ENCODE peak calls at places on chromosomes 6 and 20, in nine cellular contexts. Z is testis, U is H9, L is B cell, X is Caco-2, A is body of pancreas, H is esophagus squamous epithelium, V is AG09319, O is CD14-positive monocyte. F is an unnamed sample.
A peak's percentile ranks its signal among the peaks of the same experiment; 100 is the strongest.

GRCh38 chr20:22217712-22218352 is 366.5 kb downstream of the FOXA2 start:
- DNase-seq in Z (no peak), U (no peak), L (no peak), X (no peak), A (no peak), H (no peak), V (no peak), O (no peak), F (no peak)

GRCh38 chr6:168563656-168564055 is 122.7 kb downstream of the SMOC2 start:
- DNase-seq in Z (no peak), U (peak; percentile 76), L (no peak), X (no peak), A (no peak), H (no peak), V (no peak), O (no peak), F (no peak)

GRCh38 chr6:149439626-149440025 is 39.6 kb downstream of the SUMO4 start:
- DNase-seq in Z (no peak), U (no peak), L (no peak), X (no peak), A (no peak), H (no peak), V (no peak), O (no peak), F (no peak)

GRCh38 chr20:36404435-36404978 is 98.4 kb downstream of the DLGAP4 start:
- DNase-seq in Z (no peak), U (no peak), L (no peak), X (no peak), A (no peak), H (no peak), V (no peak), O (no peak), F (no peak)

GRCh38 chr20:32019156-32019510 is 8.9 kb downstream of the CCM2L start:
- DNase-seq in Z (no peak), U (peak; percentile 84), L (no peak), X (peak; percentile 86), A (no peak), H (no peak), V (no peak), O (no peak), F (no peak)

GRCh38 chr6:28683945-28684538 is 158.4 kb downstream of the GPX5 start:
- DNase-seq in Z (peak; percentile 70), U (peak; percentile 32), L (no peak), X (peak; percentile 65), A (peak; percentile 12), H (no peak), V (peak; percentile 5), O (no peak), F (peak; percentile 29)

GRCh38 chr6:161261325-161261724 is 12.5 kb downstream of the AGPAT4 start:
- DNase-seq in Z (no peak), U (no peak), L (no peak), X (no peak), A (no peak), H (no peak), V (no peak), O (no peak), F (no peak)

GRCh38 chr6:1242439-1242838 is 69.5 kb upstream of the FOXQ1 start:
- DNase-seq in Z (no peak), U (no peak), L (no peak), X (no peak), A (no peak), H (no peak), V (no peak), O (no peak), F (no peak)

GRCh38 chr6:100062621-100063020 is 68.6 kb upstream of the MCHR2 start:
- DNase-seq in Z (no peak), U (no peak), L (no peak), X (no peak), A (no peak), H (no peak), V (no peak), O (no peak), F (no peak)

GRCh38 chr20:41228858-41229257 is 88.7 kb downstream of the ZHX3 start:
- DNase-seq in Z (no peak), U (no peak), L (no peak), X (no peak), A (no peak), H (no peak), V (no peak), O (no peak), F (no peak)

GRCh38 chr6:118825661-118826060 is 68.3 kb upstream of the ASF1A start:
- DNase-seq in Z (no peak), U (no peak), L (no peak), X (no peak), A (no peak), H (no peak), V (no peak), O (no peak), F (no peak)

GRCh38 chr6:21398741-21399140 is 194.8 kb upstream of the SOX4 start:
- DNase-seq in Z (no peak), U (no peak), L (no peak), X (no peak), A (no peak), H (no peak), V (no peak), O (no peak), F (no peak)

GRCh38 chr20:21323640-21324039 is 20.5 kb downstream of the XRN2 start:
- DNase-seq in Z (no peak), U (no peak), L (no peak), X (no peak), A (no peak), H (no peak), V (peak; percentile 16), O (no peak), F (no peak)

GRCh38 chr6:161486903-161487531 is 213.2 kb upstream of the AGPAT4 start:
- DNase-seq in Z (no peak), U (no peak), L (no peak), X (no peak), A (no peak), H (no peak), V (no peak), O (no peak), F (no peak)

GRCh38 chr6:27133281-27134227 is 113.9 kb upstream of the PRSS16 start:
- DNase-seq in Z (peak; percentile 81), U (peak; percentile 79), L (peak; percentile 85), X (peak; percentile 83), A (peak; percentile 32), H (peak; percentile 37), V (no peak), O (peak; percentile 70), F (peak; percentile 61)

GRCh38 chr20:63098195-63098810 is 91.5 kb upstream of the BHLHE23 start:
- DNase-seq in Z (no peak), U (peak; percentile 10), L (no peak), X (no peak), A (peak; percentile 1), H (no peak), V (no peak), O (peak; percentile 16), F (no peak)

DNA sequence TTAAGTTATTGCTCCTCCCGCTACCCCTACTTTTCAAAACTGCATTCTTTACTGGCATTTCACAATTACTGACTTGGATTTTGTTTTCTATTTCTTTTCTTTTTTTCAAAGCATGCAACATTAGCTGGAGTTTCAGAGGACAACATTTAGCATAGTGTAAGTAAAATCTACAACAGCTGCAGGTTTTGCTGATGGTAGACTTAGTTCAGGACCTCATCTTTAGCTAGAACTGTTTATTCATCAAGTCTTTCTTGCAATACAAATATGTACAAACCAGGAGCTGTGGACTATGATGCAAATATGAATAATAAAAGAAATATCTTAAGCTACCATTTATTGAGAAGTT is 728 bp upstream of the CEP162 start:
- DNase-seq in Z (no peak), U (no peak), L (no peak), X (no peak), A (no peak), H (no peak), V (no peak), O (no peak), F (no peak)
- TF ChIP-seq CTCF in Z (no peak), U (no peak), L (no peak), X (no peak), A (no peak), H (no peak), V (no peak), O (peak; percentile 57), F (peak; percentile 25)

GRCh38 chr6:55670850-55671413 is 91.9 kb upstream of the HMGCLL1 start:
- DNase-seq in Z (no peak), U (no peak), L (no peak), X (no peak), A (no peak), H (no peak), V (no peak), O (no peak), F (no peak)
- TF ChIP-seq CTCF in Z (no peak), U (no peak), L (no peak), X (no peak), A (no peak), H (no peak), V (no peak), O (no peak), F (no peak)

GRCh38 chr20:34074101-34074760 is 37.8 kb downstream of the EIF2S2 start:
- DNase-seq in Z (no peak), U (no peak), L (no peak), X (no peak), A (no peak), H (no peak), V (no peak), O (no peak), F (no peak)

GRCh38 chr20:34076952-34077351 is 35.1 kb downstream of the EIF2S2 start:
- DNase-seq in Z (no peak), U (no peak), L (no peak), X (no peak), A (no peak), H (no peak), V (no peak), O (no peak), F (no peak)

GRCh38 chr20:34078540-34078939 is 33.5 kb downstream of the EIF2S2 start:
- DNase-seq in Z (no peak), U (no peak), L (no peak), X (no peak), A (no peak), H (no peak), V (no peak), O (no peak), F (no peak)

GRCh38 chr20:34072778-34073177 is 39.3 kb downstream of the EIF2S2 start:
- DNase-seq in Z (no peak), U (no peak), L (no peak), X (no peak), A (no peak), H (no peak), V (no peak), O (no peak), F (no peak)

DNA sequence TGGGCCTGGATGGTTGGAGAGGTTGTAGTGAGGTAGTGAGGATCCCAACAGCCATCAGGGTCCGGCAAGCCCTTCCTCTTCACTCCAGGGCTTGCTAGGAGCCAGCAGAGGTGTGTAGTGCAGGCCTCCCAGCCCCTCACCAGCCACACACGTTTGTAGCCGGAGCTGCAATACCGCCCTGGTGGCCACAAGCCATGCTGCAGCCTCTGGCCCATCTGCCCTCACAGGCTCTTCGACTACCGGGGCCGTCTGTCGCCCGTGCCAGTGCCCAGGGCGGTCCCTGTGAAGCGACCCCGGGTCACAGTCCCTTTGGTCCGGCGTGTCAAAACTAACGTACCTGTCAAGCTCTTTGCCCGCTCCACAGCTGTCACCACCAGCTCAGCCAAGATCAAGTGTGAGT is 36.4 kb downstream of the EIF2S2 start:
- DNase-seq in Z (no peak), U (peak; percentile 49), L (no peak), X (no peak), A (no peak), H (no peak), V (no peak), O (no peak), F (no peak)
- TF ChIP-seq CTCF in Z (peak; percentile 29), U (peak; percentile 60), L (no peak), X (peak; percentile 46), A (no peak), H (no peak), V (no peak), O (no peak), F (no peak)

GRCh38 chr20:49461894-49462293 is 20.6 kb downstream of the KCNB1 start:
- DNase-seq in Z (no peak), U (no peak), L (no peak), X (no peak), A (no peak), H (no peak), V (no peak), O (no peak), F (no peak)
- TF ChIP-seq CTCF in Z (no peak), U (no peak), L (no peak), X (no peak), A (no peak), H (no peak), V (no peak), O (no peak), F (no peak)

F was measured in colonic mucosa.